ENCODE peak calls at places on chromosomes 3 and 15, in eight cellular contexts. One of them, this sample, is unnamed.

GRCh38 chr15:29403778-29404177 is 134.2 kb upstream of the NSMCE3 start:
- DNase-seq in activated CD8-positive, alpha-beta T cell treated with anti-CD3 and anti-CD28 coated beads for 36 hours: no peak
- DNase-seq in A172: no peak
- DNase-seq in AG04449: no peak
- DNase-seq in activated naive CD4-positive, alpha-beta T cell treated with anti-CD3 and anti-CD28 coated beads, Interleukin-2, amount 10 ng/mL, durations not matched to agents 7 days and 5 days: no peak
- DNase-seq in GM06990: peak
- DNase-seq in GM04504: no peak
- DNase-seq in small intestine: no peak
- DNase-seq in this sample: no peak

GRCh38 chr3:101778385-101779046 is 495 bp upstream of the NXPE3 start:
- DNase-seq in activated naive CD4-positive, alpha-beta T cell treated with anti-CD3 and anti-CD28 coated beads, Interleukin-2, amount 10 ng/mL, durations not matched to agents 7 days and 5 days: no peak
- DNase-seq in GM06990: peak
- DNase-seq in GM04504: no peak
- DNase-seq in small intestine: no peak
- DNase-seq in activated CD8-positive, alpha-beta T cell treated with anti-CD3 and anti-CD28 coated beads for 36 hours: no peak
- DNase-seq in AG04449: no peak
- DNase-seq in A172: no peak
- DNase-seq in this sample: no peak

GRCh38 chr15:35690698-35691116 is 144.7 kb upstream of the DPH6 start:
- DNase-seq in small intestine: no peak
- DNase-seq in GM04504: no peak
- DNase-seq in A172: peak
- DNase-seq in AG04449: no peak
- DNase-seq in GM06990: no peak
- DNase-seq in activated naive CD4-positive, alpha-beta T cell treated with anti-CD3 and anti-CD28 coated beads, Interleukin-2, amount 10 ng/mL, durations not matched to agents 7 days and 5 days: no peak
- DNase-seq in activated CD8-positive, alpha-beta T cell treated with anti-CD3 and anti-CD28 coated beads for 36 hours: no peak
- DNase-seq in this sample: no peak

GRCh38 chr3:69113536-69113935 is 8.9 kb downstream of the LMOD3 start:
- DNase-seq in activated CD8-positive, alpha-beta T cell treated with anti-CD3 and anti-CD28 coated beads for 36 hours: no peak
- DNase-seq in activated naive CD4-positive, alpha-beta T cell treated with anti-CD3 and anti-CD28 coated beads, Interleukin-2, amount 10 ng/mL, durations not matched to agents 7 days and 5 days: no peak
- DNase-seq in GM06990: no peak
- DNase-seq in GM04504: no peak
- DNase-seq in A172: no peak
- DNase-seq in AG04449: no peak
- DNase-seq in small intestine: no peak
- DNase-seq in this sample: no peak

GRCh38 chr15:64909546-64909945 is 2.2 kb upstream of the ANKDD1A start:
- DNase-seq in activated naive CD4-positive, alpha-beta T cell treated with anti-CD3 and anti-CD28 coated beads, Interleukin-2, amount 10 ng/mL, durations not matched to agents 7 days and 5 days: no peak
- DNase-seq in small intestine: no peak
- DNase-seq in GM06990: no peak
- DNase-seq in AG04449: no peak
- DNase-seq in A172: no peak
- DNase-seq in activated CD8-positive, alpha-beta T cell treated with anti-CD3 and anti-CD28 coated beads for 36 hours: no peak
- DNase-seq in GM04504: no peak
- DNase-seq in this sample: no peak

GRCh38 chr3:197454014-197454413 is 101.8 kb downstream of the BDH1 start:
- DNase-seq in A172: no peak
- DNase-seq in AG04449: no peak
- DNase-seq in GM06990: no peak
- DNase-seq in activated naive CD4-positive, alpha-beta T cell treated with anti-CD3 and anti-CD28 coated beads, Interleukin-2, amount 10 ng/mL, durations not matched to agents 7 days and 5 days: peak
- DNase-seq in small intestine: peak
- DNase-seq in GM04504: no peak
- DNase-seq in activated CD8-positive, alpha-beta T cell treated with anti-CD3 and anti-CD28 coated beads for 36 hours: peak
- DNase-seq in this sample: no peak

GRCh38 chr3:186964071-186964470 is 33.7 kb downstream of the ST6GAL1 start:
- DNase-seq in activated naive CD4-positive, alpha-beta T cell treated with anti-CD3 and anti-CD28 coated beads, Interleukin-2, amount 10 ng/mL, durations not matched to agents 7 days and 5 days: no peak
- DNase-seq in GM04504: no peak
- DNase-seq in A172: no peak
- DNase-seq in AG04449: no peak
- DNase-seq in GM06990: no peak
- DNase-seq in activated CD8-positive, alpha-beta T cell treated with anti-CD3 and anti-CD28 coated beads for 36 hours: no peak
- DNase-seq in small intestine: no peak
- DNase-seq in this sample: no peak

GRCh38 chr3:13121553-13122001 is 48.3 kb upstream of the IQSEC1 start:
- DNase-seq in GM06990: no peak
- DNase-seq in A172: no peak
- DNase-seq in GM04504: no peak
- DNase-seq in activated CD8-positive, alpha-beta T cell treated with anti-CD3 and anti-CD28 coated beads for 36 hours: no peak
- DNase-seq in small intestine: no peak
- DNase-seq in AG04449: no peak
- DNase-seq in activated naive CD4-positive, alpha-beta T cell treated with anti-CD3 and anti-CD28 coated beads, Interleukin-2, amount 10 ng/mL, durations not matched to agents 7 days and 5 days: no peak
- DNase-seq in this sample: no peak

GRCh38 chr3:69499899-69500316 is 114.0 kb upstream of the FRMD4B start:
- DNase-seq in AG04449: no peak
- DNase-seq in GM04504: no peak
- DNase-seq in GM06990: no peak
- DNase-seq in activated CD8-positive, alpha-beta T cell treated with anti-CD3 and anti-CD28 coated beads for 36 hours: no peak
- DNase-seq in activated naive CD4-positive, alpha-beta T cell treated with anti-CD3 and anti-CD28 coated beads, Interleukin-2, amount 10 ng/mL, durations not matched to agents 7 days and 5 days: no peak
- DNase-seq in small intestine: no peak
- DNase-seq in A172: no peak
- DNase-seq in this sample: no peak

GRCh38 chr3:133269393-133269792 is 130.5 kb upstream of the BFSP2 start:
- DNase-seq in A172: no peak
- DNase-seq in activated naive CD4-positive, alpha-beta T cell treated with anti-CD3 and anti-CD28 coated beads, Interleukin-2, amount 10 ng/mL, durations not matched to agents 7 days and 5 days: no peak
- DNase-seq in GM06990: no peak
- DNase-seq in small intestine: peak
- DNase-seq in GM04504: no peak
- DNase-seq in AG04449: no peak
- DNase-seq in activated CD8-positive, alpha-beta T cell treated with anti-CD3 and anti-CD28 coated beads for 36 hours: no peak
- DNase-seq in this sample: no peak

GRCh38 chr3:132626955-132627354 is 29.9 kb downstream of the ACKR4 start:
- DNase-seq in A172: no peak
- DNase-seq in activated naive CD4-positive, alpha-beta T cell treated with anti-CD3 and anti-CD28 coated beads, Interleukin-2, amount 10 ng/mL, durations not matched to agents 7 days and 5 days: no peak
- DNase-seq in activated CD8-positive, alpha-beta T cell treated with anti-CD3 and anti-CD28 coated beads for 36 hours: no peak
- DNase-seq in small intestine: no peak
- DNase-seq in GM06990: no peak
- DNase-seq in GM04504: no peak
- DNase-seq in AG04449: no peak
- DNase-seq in this sample: no peak

GRCh38 chr3:130759692-130760338 is 13.2 kb upstream of the PIK3R4 start:
- DNase-seq in AG04449: no peak
- DNase-seq in activated CD8-positive, alpha-beta T cell treated with anti-CD3 and anti-CD28 coated beads for 36 hours: peak
- DNase-seq in GM06990: no peak
- DNase-seq in A172: peak
- DNase-seq in GM04504: no peak
- DNase-seq in activated naive CD4-positive, alpha-beta T cell treated with anti-CD3 and anti-CD28 coated beads, Interleukin-2, amount 10 ng/mL, durations not matched to agents 7 days and 5 days: peak
- DNase-seq in small intestine: peak
- DNase-seq in this sample: no peak

GRCh38 chr15:69914960-69915359 is 182.8 kb downstream of the TLE3 start:
- DNase-seq in activated CD8-positive, alpha-beta T cell treated with anti-CD3 and anti-CD28 coated beads for 36 hours: no peak
- DNase-seq in small intestine: peak
- DNase-seq in A172: no peak
- DNase-seq in GM06990: no peak
- DNase-seq in AG04449: no peak
- DNase-seq in activated naive CD4-positive, alpha-beta T cell treated with anti-CD3 and anti-CD28 coated beads, Interleukin-2, amount 10 ng/mL, durations not matched to agents 7 days and 5 days: no peak
- DNase-seq in GM04504: no peak
- DNase-seq in this sample: no peak

GRCh38 chr15:100687532-100688215 is 85.3 kb downstream of the ASB7 start:
- DNase-seq in GM04504: peak
- DNase-seq in AG04449: no peak
- DNase-seq in GM06990: no peak
- DNase-seq in A172: peak
- DNase-seq in small intestine: no peak
- DNase-seq in activated naive CD4-positive, alpha-beta T cell treated with anti-CD3 and anti-CD28 coated beads, Interleukin-2, amount 10 ng/mL, durations not matched to agents 7 days and 5 days: no peak
- DNase-seq in activated CD8-positive, alpha-beta T cell treated with anti-CD3 and anti-CD28 coated beads for 36 hours: no peak
- DNase-seq in this sample: no peak

GRCh38 chr3:77931272-77932009 is 891.5 kb downstream of the ROBO2 start:
- DNase-seq in activated naive CD4-positive, alpha-beta T cell treated with anti-CD3 and anti-CD28 coated beads, Interleukin-2, amount 10 ng/mL, durations not matched to agents 7 days and 5 days: no peak
- DNase-seq in GM06990: no peak
- DNase-seq in A172: no peak
- DNase-seq in GM04504: no peak
- DNase-seq in small intestine: no peak
- DNase-seq in activated CD8-positive, alpha-beta T cell treated with anti-CD3 and anti-CD28 coated beads for 36 hours: no peak
- DNase-seq in AG04449: no peak
- DNase-seq in this sample: no peak

GRCh38 chr3:14172480-14172879 is 5.9 kb downstream of the XPC start:
- DNase-seq in small intestine: no peak
- DNase-seq in A172: no peak
- DNase-seq in AG04449: no peak
- DNase-seq in activated CD8-positive, alpha-beta T cell treated with anti-CD3 and anti-CD28 coated beads for 36 hours: no peak
- DNase-seq in GM06990: no peak
- DNase-seq in GM04504: no peak
- DNase-seq in activated naive CD4-positive, alpha-beta T cell treated with anti-CD3 and anti-CD28 coated beads, Interleukin-2, amount 10 ng/mL, durations not matched to agents 7 days and 5 days: no peak
- DNase-seq in this sample: no peak

GRCh38 chr3:178236555-178237277 is 299.5 kb upstream of the KCNMB2 start:
- DNase-seq in small intestine: no peak
- DNase-seq in GM06990: no peak
- DNase-seq in AG04449: peak
- DNase-seq in activated CD8-positive, alpha-beta T cell treated with anti-CD3 and anti-CD28 coated beads for 36 hours: no peak
- DNase-seq in activated naive CD4-positive, alpha-beta T cell treated with anti-CD3 and anti-CD28 coated beads, Interleukin-2, amount 10 ng/mL, durations not matched to agents 7 days and 5 days: no peak
- DNase-seq in A172: no peak
- DNase-seq in GM04504: peak
- DNase-seq in this sample: no peak

GRCh38 chr3:189636048-189636447 is 4.9 kb downstream of the TP63 start:
- DNase-seq in GM04504: no peak
- DNase-seq in GM06990: no peak
- DNase-seq in small intestine: no peak
- DNase-seq in AG04449: no peak
- DNase-seq in activated naive CD4-positive, alpha-beta T cell treated with anti-CD3 and anti-CD28 coated beads, Interleukin-2, amount 10 ng/mL, durations not matched to agents 7 days and 5 days: no peak
- DNase-seq in A172: no peak
- DNase-seq in activated CD8-positive, alpha-beta T cell treated with anti-CD3 and anti-CD28 coated beads for 36 hours: no peak
- DNase-seq in this sample: no peak

GRCh38 chr3:13500133-13500885 is 20.2 kb downstream of the HDAC11 start:
- DNase-seq in AG04449: no peak
- DNase-seq in GM04504: no peak
- DNase-seq in small intestine: no peak
- DNase-seq in activated naive CD4-positive, alpha-beta T cell treated with anti-CD3 and anti-CD28 coated beads, Interleukin-2, amount 10 ng/mL, durations not matched to agents 7 days and 5 days: no peak
- DNase-seq in GM06990: no peak
- DNase-seq in activated CD8-positive, alpha-beta T cell treated with anti-CD3 and anti-CD28 coated beads for 36 hours: peak
- DNase-seq in A172: no peak
- DNase-seq in this sample: no peak

GRCh38 chr3:52471371-52472238 is 16.2 kb downstream of the NISCH start:
- DNase-seq in activated CD8-positive, alpha-beta T cell treated with anti-CD3 and anti-CD28 coated beads for 36 hours: peak
- DNase-seq in GM04504: peak
- DNase-seq in small intestine: no peak
- DNase-seq in activated naive CD4-positive, alpha-beta T cell treated with anti-CD3 and anti-CD28 coated beads, Interleukin-2, amount 10 ng/mL, durations not matched to agents 7 days and 5 days: peak
- DNase-seq in AG04449: no peak
- DNase-seq in GM06990: peak
- DNase-seq in A172: no peak
- DNase-seq in this sample: no peak

GRCh38 chr3:77186728-77187127 is 146.8 kb downstream of the ROBO2 start:
- DNase-seq in activated CD8-positive, alpha-beta T cell treated with anti-CD3 and anti-CD28 coated beads for 36 hours: no peak
- DNase-seq in small intestine: no peak
- DNase-seq in A172: no peak
- DNase-seq in activated naive CD4-positive, alpha-beta T cell treated with anti-CD3 and anti-CD28 coated beads, Interleukin-2, amount 10 ng/mL, durations not matched to agents 7 days and 5 days: no peak
- DNase-seq in AG04449: no peak
- DNase-seq in GM06990: no peak
- DNase-seq in GM04504: no peak
- DNase-seq in this sample: no peak

GRCh38 chr15:64180235-64180824 is 17.5 kb upstream of the PPIB start:
- DNase-seq in GM04504: no peak
- DNase-seq in GM06990: no peak
- DNase-seq in activated CD8-positive, alpha-beta T cell treated with anti-CD3 and anti-CD28 coated beads for 36 hours: no peak
- DNase-seq in A172: no peak
- DNase-seq in small intestine: no peak
- DNase-seq in activated naive CD4-positive, alpha-beta T cell treated with anti-CD3 and anti-CD28 coated beads, Interleukin-2, amount 10 ng/mL, durations not matched to agents 7 days and 5 days: no peak
- DNase-seq in AG04449: no peak
- DNase-seq in this sample: no peak

GRCh38 chr3:194485471-194485875 is 1.3 kb downstream of the ATP13A3 start:
- DNase-seq in small intestine: peak
- DNase-seq in activated CD8-positive, alpha-beta T cell treated with anti-CD3 and anti-CD28 coated beads for 36 hours: no peak
- DNase-seq in GM04504: no peak
- DNase-seq in GM06990: no peak
- DNase-seq in AG04449: no peak
- DNase-seq in activated naive CD4-positive, alpha-beta T cell treated with anti-CD3 and anti-CD28 coated beads, Interleukin-2, amount 10 ng/mL, durations not matched to agents 7 days and 5 days: no peak
- DNase-seq in A172: peak
- DNase-seq in this sample: no peak

GRCh38 chr3:57087361-57088092 is 27.1 kb downstream of the SPATA12 start:
- DNase-seq in activated naive CD4-positive, alpha-beta T cell treated with anti-CD3 and anti-CD28 coated beads, Interleukin-2, amount 10 ng/mL, durations not matched to agents 7 days and 5 days: no peak
- DNase-seq in small intestine: no peak
- DNase-seq in AG04449: no peak
- DNase-seq in activated CD8-positive, alpha-beta T cell treated with anti-CD3 and anti-CD28 coated beads for 36 hours: no peak
- DNase-seq in A172: no peak
- DNase-seq in GM04504: no peak
- DNase-seq in GM06990: no peak
- DNase-seq in this sample: no peak